ENCODE peak calls at places on chromosomes 11 and 22, in five cellular contexts. I is thoracic aorta, Z is Peyer's patch, A is heart left ventricle, F is tibial nerve. P is an unnamed sample. For H3K4me1, the result is how much of the 10 kb centered on the place peaks cover.

GRCh38 chr22:40808018-40808841 is 10.9 kb downstream of the SLC25A17 start:
- DNase-seq in F (no peak), Z (no peak), A (no peak), I (no peak), P (no peak)

GRCh38 chr11:119970566-119970965 is 167.3 kb downstream of the TRIM29 start:
- DNase-seq in I (no peak), A (no peak), F (no peak), Z (no peak), P (no peak)

GRCh38 chr22:32695451-32695891 is 106.0 kb upstream of the TIMP3 start:
- DNase-seq in A (no peak), Z (no peak), I (no peak), F (no peak), P (no peak)

GRCh38 chr11:83367745-83368144 is 81.6 kb upstream of the CCDC90B start:
- DNase-seq in F (no peak), Z (no peak), I (no peak), A (no peak), P (no peak)

GRCh38 chr11:122319011-122319410 is 203.0 kb upstream of the BLID start:
- DNase-seq in F (no peak), Z (no peak), A (no peak), I (no peak), P (no peak)

GRCh38 chr22:20587206-20587958 is 80.0 kb downstream of the MED15 start:
- DNase-seq in A (no peak), I (no peak), Z (no peak), F (no peak), P (no peak)

GRCh38 chr22:28179392-28179791 is 260.3 kb upstream of the PITPNB start:
- DNase-seq in F (no peak), I (no peak), Z (no peak), A (no peak), P (no peak)

GRCh38 chr22:42179616-42180015 is 49.0 kb upstream of the CYP2D6 start:
- DNase-seq in Z (no peak), A (no peak), F (no peak), I (no peak), P (no peak)

GRCh38 chr11:65651589-65652510 is 10.9 kb downstream of the RELA start:
- DNase-seq in A (peak), F (no peak), Z (no peak), I (no peak), P (no peak)

GRCh38 chr22:43227231-43227630 is 40.3 kb upstream of the TTLL12 start:
- DNase-seq in F (no peak), A (no peak), I (no peak), Z (no peak), P (no peak)

GRCh38 chr22:22364207-22364606 is 119.6 kb downstream of the VPREB1 start:
- DNase-seq in A (no peak), I (no peak), Z (no peak), F (no peak), P (no peak)

GRCh38 chr11:120181446-120181992 is 29.3 kb upstream of the OAF start:
- DNase-seq in I (no peak), Z (no peak), F (peak), A (no peak), P (no peak)

GRCh38 chr11:7646866-7647265 is 26.4 kb downstream of the CYB5R2 start:
- DNase-seq in Z (no peak), F (no peak), A (no peak), I (no peak), P (no peak)

GRCh38 chr11:119236891-119237290 is 30.8 kb downstream of the CBL start:
- DNase-seq in Z (no peak), F (no peak), A (no peak), I (no peak), P (no peak)

GRCh38 chr11:134517621-134518293 is 105.7 kb upstream of the B3GAT1 start:
- DNase-seq in F (no peak), Z (no peak), I (no peak), A (no peak), P (no peak)

GRCh38 chr22:46066691-46067090 is 83.6 kb upstream of the PPARA start:
- DNase-seq in Z (no peak), F (no peak), I (no peak), A (peak), P (no peak)

GRCh38 chr11:79461144-79461543 is 20.3 kb upstream of the TENM4 start:
- DNase-seq in A (peak), I (no peak), Z (no peak), F (peak), P (peak)

GRCh38 chr22:25551396-25551795 is 13.1 kb upstream of the GRK3 start:
- DNase-seq in A (no peak), F (no peak), Z (no peak), I (no peak), P (no peak)

GRCh38 chr11:13687271-13687670 is 18.8 kb downstream of the FAR1 start:
- DNase-seq in A (no peak), F (no peak), I (no peak), Z (no peak), P (no peak)

GRCh38 chr11:68842427-68843051 is 823 bp upstream of the CPT1A start:
- DNase-seq in Z (no peak), I (no peak), A (no peak), F (no peak), P (no peak)

GRCh38 chr11:119195680-119196079 is 10.4 kb downstream of the NHERF4 start:
- DNase-seq in Z (no peak), F (no peak), A (no peak), I (no peak), P (no peak)

GRCh38 chr11:65850217-65851082 is 7.5 kb downstream of the CFL1 start:
- DNase-seq in Z (no peak), F (no peak), I (no peak), A (no peak), P (no peak)

GRCh38 chr11:121592708-121593107 is 139.9 kb upstream of the SORL1-AS1 start:
- DNase-seq in F (no peak), I (no peak), Z (no peak), A (no peak), P (no peak)

GRCh38 chr22:37943471-37944198 is 9.8 kb downstream of the C22orf23 start:
- DNase-seq in I (no peak), F (no peak), Z (no peak), A (no peak), P (no peak)

GRCh38 chr11:75495749-75496641 is 29.7 kb downstream of the GDPD5 start:
- DNase-seq in F (no peak), A (no peak), I (no peak), Z (no peak), P (no peak)

GRCh38 chr22:46392137-46392844 is 56.8 kb downstream of the TRMU start:
- DNase-seq in Z (no peak), A (no peak), F (no peak), I (no peak), P (no peak)

GRCh38 chr22:18110194-18110943 is at the start of gene TUBA8:
- DNase-seq in I (peak), A (peak), F (no peak), Z (peak), P (no peak)

GRCh38 chr22:19179472-19180048 is 1.0 kb upstream of the SLC25A1 start:
- DNase-seq in I (no peak), Z (peak), F (peak), A (peak), P (peak)

GRCh38 chr11:33064033-33064825 is 24.9 kb downstream of the TCP11L1 start:
- DNase-seq in A (no peak), F (no peak), Z (no peak), I (no peak), P (no peak)

GRCh38 chr11:23903044-23903704 is 593.7 kb upstream of the LUZP2 start:
- DNase-seq in F (no peak), A (no peak), I (no peak), Z (no peak), P (no peak)

GRCh38 chr11:35034401-35034800 is 104.6 kb upstream of the CD44 start:
- DNase-seq in A (no peak), I (no peak), F (no peak), Z (no peak), P (no peak)

GRCh38 chr22:22666307-22667091 is 22.1 kb downstream of the GGTLC2 start:
- DNase-seq in I (no peak), Z (peak), A (no peak), F (no peak), P (no peak)

GRCh38 chr22:31750365-31751284 is 693 bp upstream of the PRR14L start:
- DNase-seq in Z (no peak), A (no peak), I (no peak), F (no peak), P (no peak)

GRCh38 chr11:65425105-65425970 is 2.7 kb downstream of the NEAT1 start:
- DNase-seq in F (peak), I (no peak), A (peak), Z (peak), P (no peak)

GRCh38 chr11:18312012-18312411 is 9.9 kb downstream of the HPS5 start:
- DNase-seq in A (no peak), I (no peak), F (no peak), Z (no peak), P (no peak)

GRCh38 chr11:1760351-1761109 is 3.2 kb downstream of the CTSD start:
- DNase-seq in I (peak), A (peak), F (peak), Z (no peak), P (peak)

GRCh38 chr22:44489817-44490216 is 8.2 kb downstream of the RTL6 start:
- DNase-seq in A (no peak), F (no peak), I (no peak), Z (no peak), P (no peak)

GRCh38 chr11:62443390-62444201 is 24.8 kb downstream of the SCGB1A1 start:
- DNase-seq in Z (no peak), A (peak), F (peak), I (no peak), P (no peak)

GRCh38 chr22:23068096-23068831 is 2.1 kb upstream of the GNAZ start:
- DNase-seq in I (no peak), Z (no peak), F (no peak), A (peak), P (peak)

GRCh38 chr22:50625568-50626313 is 2.2 kb downstream of the ARSA start:
- DNase-seq in Z (no peak), I (no peak), A (peak), F (no peak), P (no peak)
- H3K4me1 ChIP-seq in Z (under half), I (under half), A (under half), F (under half), P (half or more)

DNA sequence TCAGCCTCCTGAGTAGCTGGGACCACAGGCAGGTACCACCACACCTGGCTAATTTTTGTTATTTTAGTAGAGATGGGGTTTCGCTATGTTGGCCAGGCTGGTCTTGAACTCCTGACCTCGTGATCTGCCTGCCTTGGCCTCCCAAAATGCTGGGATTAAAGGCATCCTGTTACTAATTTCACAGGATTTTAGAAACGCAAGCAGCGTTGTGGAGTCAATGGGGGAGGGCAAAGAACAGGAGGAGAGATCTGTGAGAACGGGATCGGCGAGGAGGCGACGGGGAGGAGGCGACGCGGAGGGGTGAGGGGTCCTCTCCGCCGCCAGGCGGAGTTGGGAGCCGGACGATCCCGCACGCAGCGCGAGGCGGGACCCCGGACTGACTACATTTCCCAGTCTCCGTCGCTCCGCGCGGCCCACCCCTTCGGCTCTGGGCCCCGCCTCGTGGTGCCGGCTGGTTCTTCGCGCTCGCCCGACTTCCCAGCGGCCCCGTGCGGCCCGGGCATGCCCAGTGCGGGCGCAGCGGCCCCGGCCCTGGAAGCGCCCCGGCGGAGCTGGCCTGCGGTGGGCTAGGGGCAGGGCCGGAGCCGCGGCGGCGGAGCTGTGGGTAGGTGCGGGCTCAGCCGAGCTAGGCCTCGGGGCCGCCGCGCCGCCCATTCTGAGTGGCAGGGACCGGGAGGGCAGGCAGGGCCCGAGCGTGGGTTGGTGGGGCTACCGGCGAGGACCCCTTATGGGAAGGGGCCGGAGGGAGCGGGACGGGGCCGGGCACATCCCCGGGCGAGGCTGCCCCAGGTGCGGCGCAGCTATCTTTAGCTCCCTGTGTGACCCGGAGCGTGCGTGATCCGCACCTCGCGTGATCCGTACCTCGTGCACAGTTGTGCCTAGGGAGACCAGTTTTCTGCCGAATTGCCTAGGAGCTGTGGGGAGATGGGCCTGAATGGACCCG is at the start of gene EI24:
- DNase-seq in Z (peak), I (peak), F (peak), A (peak), P (peak)
- TF ChIP-seq CTCF in Z (peak), I (peak), F (peak), A (peak), P (peak)

GRCh38 chr11:64358907-64359711 is at the start of gene RPS6KA4:
- DNase-seq in I (no peak), A (peak), F (peak), Z (peak), P (peak)

GRCh38 chr11:64356498-64357411 is 2.2 kb upstream of the RPS6KA4 start:
- DNase-seq in I (no peak), F (no peak), Z (no peak), A (no peak), P (no peak)

GRCh38 chr11:64358536-64358906 is 441 bp upstream of the RPS6KA4 start:
- DNase-seq in F (no peak), I (no peak), A (no peak), Z (no peak), P (no peak)

GRCh38 chr11:64357446-64357845 is 1.5 kb upstream of the RPS6KA4 start:
- DNase-seq in A (no peak), F (no peak), Z (no peak), I (no peak), P (no peak)

DNA sequence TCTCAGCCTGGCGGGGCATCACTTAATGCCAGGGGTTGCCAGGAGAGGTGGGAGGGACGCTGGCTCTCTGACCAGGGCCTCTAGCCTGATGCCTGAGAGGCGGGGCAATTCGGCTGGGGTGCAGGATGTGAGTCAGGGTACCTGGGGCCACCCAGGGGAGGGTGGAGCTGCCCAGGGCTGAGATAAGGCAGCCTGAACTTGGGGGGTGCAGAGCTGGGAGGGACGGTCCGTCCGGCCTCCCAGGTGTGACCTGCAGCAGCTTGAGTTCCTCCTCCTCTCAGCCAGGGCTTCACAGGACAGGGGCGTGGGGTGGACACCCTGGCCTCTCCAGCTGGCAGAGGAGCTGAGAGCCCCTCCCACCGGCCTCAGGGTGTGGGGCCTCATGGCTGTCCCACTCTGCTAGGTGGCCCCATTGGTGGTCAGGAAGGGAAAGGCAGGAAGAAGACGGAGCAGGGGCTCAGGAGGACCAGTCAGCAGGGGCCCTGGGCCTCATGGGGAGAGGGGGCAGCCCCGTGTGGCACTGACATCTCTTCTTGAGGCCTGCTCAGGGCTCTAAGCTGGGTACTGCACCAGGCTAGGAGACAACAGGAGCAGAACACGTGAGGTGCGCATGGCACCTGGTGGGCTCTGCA is 942 bp upstream of the RPS6KA4 start:
- DNase-seq in Z (no peak), F (no peak), A (no peak), I (no peak), P (no peak)
- H3K4me1 ChIP-seq in Z (under half), F (under half), A (under half), I (under half), P (under half)

GRCh38 chr11:73929388-73929787 is 21.4 kb upstream of the DNAJB13 start:
- DNase-seq in A (no peak), Z (no peak), I (no peak), F (no peak), P (no peak)

GRCh38 chr11:73931951-73932350 is 18.9 kb upstream of the DNAJB13 start:
- DNase-seq in A (no peak), Z (no peak), F (no peak), I (no peak), P (no peak)

DNA sequence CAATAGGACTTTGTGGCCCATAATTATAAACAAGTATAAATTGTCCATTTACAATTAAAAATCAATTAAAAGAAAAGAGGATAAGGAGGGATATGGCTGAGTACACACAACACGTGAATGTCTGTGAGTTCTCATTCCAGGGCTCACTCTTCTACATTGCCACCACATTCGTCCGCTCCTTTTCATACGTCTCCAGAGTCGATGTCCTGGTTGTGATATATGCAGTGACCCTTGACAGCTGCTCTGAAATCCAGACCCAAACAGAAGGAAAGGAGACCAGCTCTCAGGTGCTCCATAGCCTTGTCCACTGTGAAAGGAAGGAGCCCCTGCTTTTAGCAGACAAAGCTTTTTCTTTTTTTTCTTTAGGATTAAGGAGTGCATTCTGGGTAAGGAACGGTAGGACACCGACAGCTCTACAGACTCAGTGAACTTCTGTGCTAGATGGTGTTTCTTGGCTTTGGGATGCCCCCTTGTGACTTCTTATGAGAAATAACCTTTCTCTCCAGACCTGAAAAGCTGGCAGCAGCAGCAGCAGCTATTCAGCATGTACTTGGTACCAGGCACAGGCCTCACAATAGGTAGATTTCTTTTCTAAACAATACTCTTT is 19.7 kb upstream of the DNAJB13 start:
- DNase-seq in A (no peak), F (no peak), Z (no peak), I (no peak), P (no peak)
- TF ChIP-seq CTCF in A (no peak), F (peak), Z (peak), I (no peak), P (peak)

GRCh38 chr11:60908803-60909202 is 2.4 kb upstream of the PRPF19 start:
- DNase-seq in F (no peak), I (no peak), A (no peak), Z (no peak), P (no peak)
- H3K4me1 ChIP-seq in F (under half), I (under half), A (half or more), Z (under half), P (under half)

DNA sequence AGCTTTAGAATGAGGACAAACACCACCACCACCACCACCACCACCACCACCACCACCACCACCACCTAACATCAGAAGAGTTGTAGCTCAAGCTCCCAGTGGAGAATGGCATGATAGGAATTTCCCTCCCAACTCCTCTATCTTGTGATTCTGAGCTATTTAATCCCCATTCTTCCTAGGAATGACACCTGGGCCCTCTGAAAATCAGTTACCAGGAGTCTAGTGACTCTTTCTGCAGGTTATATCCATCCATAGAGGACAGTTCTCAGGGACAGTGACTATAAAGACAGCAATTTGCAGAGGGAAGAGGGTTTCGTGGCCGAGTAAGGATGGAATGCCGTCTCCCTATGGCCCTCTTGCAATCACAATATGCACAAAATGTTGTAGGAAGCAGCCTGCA is 27.8 kb downstream of the MYH9 start:
- DNase-seq in A (no peak), I (no peak), F (no peak), Z (no peak), P (no peak)
- TF ChIP-seq CTCF in A (no peak), I (no peak), F (no peak), Z (no peak), P (no peak)

DNA sequence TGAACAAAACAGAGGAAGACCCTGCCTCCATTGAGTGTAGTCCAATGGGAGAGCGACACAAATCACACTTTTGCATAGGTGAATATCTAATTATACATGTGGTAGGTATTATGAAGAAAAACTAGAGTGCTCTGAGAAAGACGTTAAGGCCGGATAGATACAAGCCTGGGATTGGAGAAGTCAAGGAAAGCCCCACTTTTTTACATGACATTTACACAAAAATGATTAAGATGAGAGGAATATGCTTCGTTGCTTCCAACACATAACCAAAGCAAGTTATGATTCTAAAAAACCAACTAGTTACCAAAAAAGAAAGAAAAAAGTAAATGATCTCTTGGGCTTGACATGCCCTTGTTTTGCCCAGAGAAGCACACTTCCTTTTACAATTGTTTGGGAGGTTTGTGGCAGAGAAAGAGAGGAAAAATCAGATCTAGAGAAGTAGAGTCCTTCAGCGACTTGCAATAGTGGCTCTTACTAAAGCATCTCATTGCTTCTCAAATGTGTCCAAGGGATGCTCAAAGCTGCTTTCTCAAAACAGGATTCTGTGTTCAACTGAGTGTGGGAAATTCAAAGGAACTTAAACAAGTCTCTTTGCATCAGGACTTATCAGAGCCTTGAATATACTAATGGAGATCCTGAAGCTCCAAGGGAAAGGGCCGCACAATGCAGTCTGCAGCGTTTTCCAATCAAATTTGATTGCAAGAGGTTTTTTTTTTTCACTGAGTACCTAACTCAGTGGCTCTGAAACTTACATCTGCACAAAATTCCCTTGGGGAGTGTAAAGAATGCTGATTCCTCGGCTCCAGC is 38.8 kb downstream of the FLI1 start:
- DNase-seq in A (no peak), I (no peak), Z (no peak), F (no peak), P (no peak)
- H3K4me1 ChIP-seq in A (half or more), I (under half), Z (under half), F (under half), P (half or more)